ENCODE peak calls at places on chromosomes 2 and 18, in six cellular contexts. E is PC-9, Q is right lobe of liver, W is cardiac muscle cell, Y is lower lobe of right lung, T is HCT116. V is an unnamed sample.

GRCh38 chr18:46152808-46153617 is 48.8 kb downstream of the HAUS1 start:
- DNase-seq in W (peak; percentile 48), E (peak; percentile 91), T (no peak), Q (no peak), Y (peak; percentile 48), V (no peak)

GRCh38 chr2:16167471-16168426 is 227.4 kb downstream of the MYCN start:
- DNase-seq in T (no peak), Y (no peak), E (no peak), Q (no peak), W (no peak), V (no peak)

GRCh38 chr2:158713523-158714138 is 81.5 kb upstream of the DAPL1 start:
- DNase-seq in E (no peak), Y (no peak), T (no peak), W (no peak), Q (no peak), V (no peak)

GRCh38 chr18:57819671-57820460 is 16.8 kb upstream of the ATP8B1 start:
- DNase-seq in T (peak; percentile 48), E (peak; percentile 74), W (peak; percentile 45), Q (peak; percentile 79), Y (peak; percentile 63), V (peak; percentile 89)

GRCh38 chr2:219398721-219399333 is 11.1 kb upstream of the DNPEP start:
- DNase-seq in W (no peak), E (no peak), T (no peak), Q (no peak), Y (no peak), V (peak; percentile 68)

GRCh38 chr2:43846140-43846793 is 7.5 kb downstream of the ABCG8 start:
- DNase-seq in Q (no peak), T (no peak), W (no peak), E (no peak), Y (no peak), V (no peak)

GRCh38 chr18:24094561-24094960 is 44.3 kb upstream of the CABYR start:
- DNase-seq in W (no peak), Y (no peak), T (no peak), Q (no peak), E (no peak), V (no peak)

GRCh38 chr18:45014047-45014501 is 333.4 kb downstream of the SETBP1 start:
- DNase-seq in Y (no peak), Q (no peak), W (no peak), E (peak; percentile 41), T (no peak), V (peak; percentile 20)

GRCh38 chr2:99970292-99970868 is 172.0 kb downstream of the AFF3 start:
- DNase-seq in Q (no peak), T (no peak), W (no peak), Y (no peak), E (no peak), V (no peak)

GRCh38 chr2:45935791-45936622 is 284.5 kb downstream of the PRKCE start:
- DNase-seq in Y (peak; percentile 93), T (peak; percentile 97), E (peak; percentile 94), W (peak; percentile 86), Q (peak; percentile 90), V (peak; percentile 88)

GRCh38 chr2:178934571-178934970 is 115.4 kb downstream of the CCDC141 start:
- DNase-seq in Q (no peak), T (no peak), Y (no peak), E (no peak), W (no peak), V (no peak)
- H3K9me3 ChIP-seq in Q (no peaks in the 10 kb centered on the region), T (no peaks in the 10 kb centered on the region), Y (peaks cover 4% of the 10 kb centered on the region), E (no peaks in the 10 kb centered on the region), W (no peaks in the 10 kb centered on the region), V (peaks cover 2% of the 10 kb centered on the region)

GRCh38 chr2:216648105-216648504 is 14.9 kb downstream of the IGFBP2 start:
- DNase-seq in Y (no peak), W (no peak), T (no peak), E (no peak), Q (no peak), V (no peak)
- H3K4me1 ChIP-seq in Y (peaks cover 9% of the 10 kb centered on the region), W (peaks cover 13% of the 10 kb centered on the region), T (peaks cover 2% of the 10 kb centered on the region), E (peaks cover 36% of the 10 kb centered on the region), Q (no peaks in the 10 kb centered on the region), V (no peaks in the 10 kb centered on the region)

GRCh38 chr18:48546411-48546810 is 7.6 kb downstream of the CTIF start:
- DNase-seq in Q (no peak), E (no peak), Y (no peak), T (no peak), W (no peak), V (no peak)
- H3K4me3 ChIP-seq in Q (no peak overlapping the region), E (no peak overlapping the region), Y (no peak overlapping the region), T (no peak overlapping the region), W (no peak overlapping the region), V (no peak overlapping the region)

DNA sequence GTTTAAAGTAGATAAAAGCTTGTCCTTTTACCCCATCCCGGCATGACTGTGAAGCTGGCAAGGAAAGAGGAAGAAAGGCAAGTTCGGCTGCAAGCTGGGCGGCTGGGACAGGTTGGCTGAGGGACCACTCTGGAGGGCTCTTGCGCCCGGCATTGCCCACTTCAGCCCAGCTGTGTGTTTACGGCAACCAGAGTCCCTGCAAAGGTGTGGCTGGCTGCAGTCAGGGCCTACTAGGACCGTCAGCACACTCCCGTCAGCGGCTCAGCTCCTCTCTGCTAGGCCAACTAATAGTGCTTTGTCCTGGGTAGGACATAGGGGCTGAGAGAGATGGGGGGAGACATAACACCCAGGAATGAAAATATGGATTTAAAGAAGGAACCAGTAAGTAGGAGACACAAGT is 11.7 kb upstream of the SAP130 start:
- DNase-seq in E (no peak), Q (no peak), Y (no peak), T (no peak), W (no peak), V (no peak)
- H3K9me3 ChIP-seq in E (peaks cover 28% of the 10 kb centered on the region), Q (no peaks in the 10 kb centered on the region), Y (peaks cover 36% of the 10 kb centered on the region), T (peaks cover 34% of the 10 kb centered on the region), W (peaks cover 6% of the 10 kb centered on the region), V (peaks cover 42% of the 10 kb centered on the region)

DNA sequence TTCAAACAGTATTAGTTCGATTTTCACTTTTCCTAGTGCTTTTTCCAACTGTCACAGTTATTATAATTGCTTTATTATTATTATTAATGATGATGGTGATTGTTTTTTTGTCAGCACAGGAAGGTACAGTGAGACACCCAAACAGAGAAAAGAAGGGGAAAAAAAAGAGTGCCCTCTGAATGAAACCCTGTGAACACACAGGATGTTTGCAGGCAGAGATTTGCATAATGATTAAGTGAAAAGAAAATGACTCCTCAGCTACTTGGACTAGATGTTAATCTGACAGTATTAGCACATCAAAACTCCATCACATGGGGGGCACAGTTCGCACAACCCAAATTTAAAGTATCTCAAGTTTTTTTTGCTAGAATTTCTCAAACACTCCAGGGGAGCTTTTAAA is 32.9 kb downstream of the ADD2 start:
- DNase-seq in W (no peak), E (no peak), Y (no peak), Q (no peak), T (no peak), V (no peak)
- H3K4me1 ChIP-seq in W (peaks cover 3% of the 10 kb centered on the region), E (no peaks in the 10 kb centered on the region), Y (no peaks in the 10 kb centered on the region), Q (no peaks in the 10 kb centered on the region), T (no peaks in the 10 kb centered on the region), V (no peaks in the 10 kb centered on the region)

DNA sequence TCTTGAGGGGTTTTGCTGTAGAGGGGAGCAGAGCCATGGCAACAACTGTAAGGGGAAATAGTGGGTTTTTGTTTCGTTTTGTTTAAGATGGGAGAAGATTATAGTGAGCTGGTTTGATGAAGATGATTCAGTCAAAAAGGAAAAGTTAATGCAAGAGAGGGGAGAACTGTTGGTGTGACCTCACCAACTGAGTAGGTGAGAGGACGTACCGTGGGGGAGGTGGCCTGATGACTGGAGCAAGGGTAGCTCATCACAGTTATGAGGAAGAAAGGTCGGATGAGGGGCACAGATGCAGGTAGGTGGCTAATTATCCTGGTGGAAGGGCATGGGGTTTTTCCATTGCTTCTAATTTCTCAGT is 10.7 kb downstream of the ITGA6 start:
- DNase-seq in W (no peak), E (no peak), T (no peak), Q (no peak), Y (no peak), V (no peak)
- H3K4me3 ChIP-seq in W (no peak overlapping the region), E (peak overlapping the region; percentile 16), T (no peak overlapping the region), Q (no peak overlapping the region), Y (peak overlapping the region; percentile 9), V (no peak overlapping the region)

DNA sequence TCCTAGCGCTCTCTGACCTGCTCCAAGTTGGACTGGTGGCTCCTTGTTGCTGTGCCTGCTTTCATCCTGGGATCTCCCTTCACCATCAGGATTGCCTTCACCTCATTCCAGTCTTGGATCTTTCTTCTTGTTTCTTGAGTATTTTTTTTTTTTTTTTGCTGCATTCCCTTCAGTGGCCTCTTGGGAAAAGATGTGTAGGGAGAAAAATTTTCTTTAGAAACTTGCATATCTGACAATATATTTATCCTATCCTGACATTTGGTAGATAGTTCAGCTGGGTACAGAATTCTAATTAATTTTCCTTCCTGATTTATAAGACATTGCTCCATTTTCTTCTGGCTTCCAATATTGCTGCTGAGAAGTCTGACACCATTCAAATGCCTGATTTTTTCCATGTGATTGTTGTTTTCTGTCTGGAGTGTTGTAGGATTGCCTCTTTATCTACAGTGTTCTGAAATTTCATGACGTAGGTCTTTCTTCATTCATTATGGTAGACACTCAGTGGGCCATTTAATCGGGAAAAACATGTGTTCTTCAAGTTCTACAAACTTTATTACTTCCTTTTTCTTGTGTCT is 23.0 kb upstream of the IL1A start:
- DNase-seq in W (no peak), E (no peak), Q (no peak), Y (no peak), T (no peak), V (no peak)
- H3K9me3 ChIP-seq in W (no peaks in the 10 kb centered on the region), E (peaks cover 13% of the 10 kb centered on the region), Q (no peaks in the 10 kb centered on the region), Y (no peaks in the 10 kb centered on the region), T (no peaks in the 10 kb centered on the region), V (no peaks in the 10 kb centered on the region)